ENCODE peak calls at places on chromosomes 12 and 14, in five cellular contexts. One of them, this sample, is unnamed.

GRCh38 chr14:30559638-30560071 is 697 bp downstream of the G2E3 start:
- ATAC-seq in upper lobe of left lung: no peak
- ATAC-seq in GM12878: peak
- ATAC-seq in HepG2: peak
- ATAC-seq in K562: peak
- ATAC-seq in this sample: no peak

GRCh38 chr14:95725685-95726336 is 11.9 kb upstream of the TCL1A start:
- ATAC-seq in upper lobe of left lung: no peak
- ATAC-seq in HepG2: no peak
- ATAC-seq in K562: no peak
- ATAC-seq in GM12878: peak
- ATAC-seq in this sample: no peak

GRCh38 chr12:50257226-50258166 is 25.8 kb downstream of the LIMA1 start:
- ATAC-seq in HepG2: no peak
- ATAC-seq in GM12878: no peak
- ATAC-seq in K562: no peak
- ATAC-seq in upper lobe of left lung: peak
- ATAC-seq in this sample: peak

GRCh38 chr14:92520701-92521415 is 7.3 kb downstream of the RIN3 start:
- ATAC-seq in K562: no peak
- ATAC-seq in HepG2: no peak
- ATAC-seq in GM12878: no peak
- ATAC-seq in upper lobe of left lung: no peak
- ATAC-seq in this sample: no peak

GRCh38 chr12:7948585-7949264 is 12.7 kb upstream of the SLC2A3 start:
- ATAC-seq in GM12878: peak
- ATAC-seq in upper lobe of left lung: peak
- ATAC-seq in K562: peak
- ATAC-seq in HepG2: peak
- ATAC-seq in this sample: no peak

GRCh38 chr12:125089083-125089482 is 23.8 kb downstream of the AACS start:
- ATAC-seq in HepG2: no peak
- ATAC-seq in K562: peak
- ATAC-seq in upper lobe of left lung: no peak
- ATAC-seq in GM12878: no peak
- ATAC-seq in this sample: no peak

GRCh38 chr12:96255077-96255476 is 60.9 kb downstream of the ELK3 start:
- ATAC-seq in upper lobe of left lung: peak
- ATAC-seq in GM12878: no peak
- ATAC-seq in HepG2: no peak
- ATAC-seq in K562: peak
- ATAC-seq in this sample: peak

GRCh38 chr12:77995436-77996167 is 164.9 kb downstream of the NAV3 start:
- ATAC-seq in GM12878: peak
- ATAC-seq in K562: no peak
- ATAC-seq in upper lobe of left lung: no peak
- ATAC-seq in HepG2: no peak
- ATAC-seq in this sample: no peak

GRCh38 chr14:51917186-51917585 is 56.8 kb downstream of the GNG2 start:
- ATAC-seq in upper lobe of left lung: no peak
- ATAC-seq in HepG2: no peak
- ATAC-seq in GM12878: no peak
- ATAC-seq in K562: no peak
- ATAC-seq in this sample: no peak

GRCh38 chr12:14357496-14357895 is 8.0 kb upstream of the ATF7IP start:
- ATAC-seq in GM12878: no peak
- ATAC-seq in upper lobe of left lung: no peak
- ATAC-seq in K562: no peak
- ATAC-seq in HepG2: no peak
- ATAC-seq in this sample: no peak

GRCh38 chr12:117140397-117141096 is 41.3 kb upstream of the TESC start:
- ATAC-seq in GM12878: no peak
- ATAC-seq in K562: no peak
- ATAC-seq in upper lobe of left lung: peak
- ATAC-seq in HepG2: no peak
- ATAC-seq in this sample: no peak

GRCh38 chr12:112321277-112321676 is 61.0 kb downstream of the HECTD4 start:
- ATAC-seq in GM12878: no peak
- ATAC-seq in HepG2: no peak
- ATAC-seq in upper lobe of left lung: no peak
- ATAC-seq in K562: no peak
- ATAC-seq in this sample: no peak

GRCh38 chr12:69908208-69908607 is 83.2 kb downstream of the MYRFL start:
- ATAC-seq in K562: no peak
- ATAC-seq in HepG2: no peak
- ATAC-seq in upper lobe of left lung: no peak
- ATAC-seq in GM12878: no peak
- ATAC-seq in this sample: no peak

GRCh38 chr12:122204829-122205589 is 1.5 kb downstream of the B3GNT4 start:
- ATAC-seq in GM12878: peak
- ATAC-seq in HepG2: peak
- ATAC-seq in upper lobe of left lung: no peak
- ATAC-seq in K562: peak
- ATAC-seq in this sample: no peak

GRCh38 chr14:32559595-32559994 is 230.5 kb downstream of the AKAP6 start:
- ATAC-seq in K562: no peak
- ATAC-seq in upper lobe of left lung: no peak
- ATAC-seq in GM12878: no peak
- ATAC-seq in HepG2: no peak
- ATAC-seq in this sample: no peak

GRCh38 chr14:30874999-30875787 is 834 bp downstream of the COCH start:
- ATAC-seq in K562: peak
- ATAC-seq in upper lobe of left lung: peak
- ATAC-seq in GM12878: peak
- ATAC-seq in HepG2: peak
- ATAC-seq in this sample: peak

GRCh38 chr14:20680843-20681347 is 3.5 kb upstream of the RNASE4 start:
- ATAC-seq in HepG2: no peak
- ATAC-seq in GM12878: peak
- ATAC-seq in K562: no peak
- ATAC-seq in upper lobe of left lung: no peak
- ATAC-seq in this sample: no peak

GRCh38 chr12:24600996-24601395 is 347.9 kb downstream of the BCAT1 start:
- ATAC-seq in K562: no peak
- ATAC-seq in upper lobe of left lung: no peak
- ATAC-seq in GM12878: no peak
- ATAC-seq in HepG2: no peak
- ATAC-seq in this sample: no peak

GRCh38 chr12:108176292-108176691 is 47.2 kb downstream of the WSCD2 start:
- ATAC-seq in upper lobe of left lung: no peak
- ATAC-seq in GM12878: no peak
- ATAC-seq in K562: no peak
- ATAC-seq in HepG2: no peak
- ATAC-seq in this sample: no peak

GRCh38 chr12:129659927-129660326 is 243.9 kb downstream of the TMEM132D start:
- ATAC-seq in upper lobe of left lung: no peak
- ATAC-seq in GM12878: no peak
- ATAC-seq in K562: peak
- ATAC-seq in HepG2: no peak
- ATAC-seq in this sample: no peak

GRCh38 chr14:68727315-68728078 is 65.4 kb downstream of the ZFP36L1 start:
- ATAC-seq in upper lobe of left lung: peak
- ATAC-seq in HepG2: peak
- ATAC-seq in K562: peak
- ATAC-seq in GM12878: no peak
- ATAC-seq in this sample: peak

GRCh38 chr12:27578689-27579372 is 54.8 kb downstream of the PPFIBP1 start:
- ATAC-seq in HepG2: no peak
- ATAC-seq in upper lobe of left lung: peak
- ATAC-seq in K562: no peak
- ATAC-seq in GM12878: no peak
- ATAC-seq in this sample: peak

GRCh38 chr12:74725154-74725553 is 187.5 kb downstream of the ATXN7L3B start:
- ATAC-seq in upper lobe of left lung: no peak
- ATAC-seq in GM12878: no peak
- ATAC-seq in HepG2: no peak
- ATAC-seq in K562: no peak
- ATAC-seq in this sample: no peak

GRCh38 chr14:32933623-32933942 is 5.1 kb upstream of the NPAS3 start:
- ATAC-seq in K562: no peak
- ATAC-seq in upper lobe of left lung: no peak
- ATAC-seq in HepG2: peak
- ATAC-seq in GM12878: no peak
- ATAC-seq in this sample: no peak

GRCh38 chr12:41304526-41304925 is 116.4 kb downstream of the PDZRN4 start:
- ATAC-seq in K562: no peak
- ATAC-seq in HepG2: no peak
- ATAC-seq in GM12878: no peak
- ATAC-seq in upper lobe of left lung: no peak
- ATAC-seq in this sample: no peak

GRCh38 chr14:59939828-59940227 is 19.9 kb downstream of the LRRC9 start:
- ATAC-seq in upper lobe of left lung: no peak
- ATAC-seq in GM12878: peak
- ATAC-seq in HepG2: no peak
- ATAC-seq in K562: no peak
- ATAC-seq in this sample: no peak

GRCh38 chr12:93125126-93125525 is 196.0 kb upstream of the EEA1 start:
- ATAC-seq in upper lobe of left lung: no peak
- ATAC-seq in K562: no peak
- ATAC-seq in HepG2: no peak
- ATAC-seq in GM12878: peak
- ATAC-seq in this sample: no peak

DNA sequence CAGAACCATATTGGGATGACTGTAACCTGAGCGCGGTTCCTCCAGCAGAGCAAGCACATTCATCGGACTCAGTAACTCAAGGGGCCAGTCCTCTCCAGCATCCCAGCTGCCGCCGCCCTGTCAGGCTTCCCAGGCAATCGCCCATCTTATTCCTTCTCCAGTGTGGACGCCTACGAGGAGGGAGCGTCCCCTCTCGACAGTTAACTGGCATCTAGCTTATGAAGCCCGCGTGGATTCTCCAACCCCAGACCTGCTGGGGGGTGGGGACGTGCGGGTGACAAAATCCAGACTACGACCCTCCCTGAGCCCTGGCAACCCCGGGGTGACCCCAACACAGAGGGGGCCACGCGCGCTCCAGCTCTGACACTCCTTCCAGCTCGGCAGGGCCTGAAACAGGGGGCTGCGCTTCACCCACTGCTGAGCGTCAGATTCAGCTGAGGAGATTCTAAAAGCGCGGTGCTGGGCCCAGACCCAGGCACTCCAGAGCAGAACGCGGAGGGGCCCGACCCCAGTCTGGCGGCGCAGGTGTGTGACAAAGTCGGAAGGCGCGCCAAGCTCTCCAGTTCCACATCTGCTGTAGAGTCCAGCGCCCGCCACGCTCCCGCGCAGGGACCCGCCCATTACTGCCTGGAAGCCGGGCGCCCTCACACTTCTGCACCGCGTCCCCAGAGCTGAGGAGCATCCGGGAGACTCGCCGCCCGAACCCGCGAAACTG is 43.9 kb upstream of the ESR2 start:
- ATAC-seq in HepG2: peak
- ATAC-seq in upper lobe of left lung: peak
- ATAC-seq in K562: peak
- ATAC-seq in GM12878: peak
- ATAC-seq in this sample: peak
- TF ChIP-seq POLR2AphosphoS5 in HepG2: no peak
- TF ChIP-seq POLR2AphosphoS5 in upper lobe of left lung: no peak
- TF ChIP-seq POLR2AphosphoS5 in K562: no peak
- TF ChIP-seq POLR2AphosphoS5 in GM12878: no peak
- TF ChIP-seq POLR2AphosphoS5 in this sample: no peak

DNA sequence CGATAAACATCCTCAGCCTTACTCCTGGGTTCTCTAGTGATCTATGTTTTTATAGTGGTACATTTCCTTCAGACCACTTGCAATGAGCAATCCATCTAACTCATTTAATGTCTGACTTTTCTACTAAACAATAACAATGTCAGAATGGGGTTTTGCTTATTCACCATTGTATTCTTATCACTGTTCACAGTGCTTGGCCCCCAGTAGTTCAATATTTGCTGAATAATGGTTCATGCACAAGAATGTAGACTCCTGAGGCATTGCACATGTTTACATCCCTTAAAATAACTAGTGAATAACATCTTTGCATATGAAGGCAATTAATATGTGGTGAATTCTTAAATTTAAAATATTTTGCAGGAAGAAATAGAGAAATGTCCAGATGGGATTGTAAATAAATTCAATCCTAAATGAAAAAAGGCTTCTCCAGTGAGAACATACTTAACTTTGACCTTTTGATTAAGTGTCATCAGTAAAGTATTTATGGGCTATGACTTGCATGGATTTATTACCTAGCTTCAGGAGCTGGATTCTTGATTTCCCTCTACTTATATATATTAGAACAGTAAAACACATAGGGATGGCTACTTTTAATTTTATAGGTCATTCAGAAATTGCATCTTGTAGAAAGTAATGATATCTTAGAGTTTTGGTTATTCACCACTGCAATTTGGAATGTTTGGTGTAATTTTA is 3.4 kb downstream of the CCER1 start:
- ATAC-seq in upper lobe of left lung: no peak
- ATAC-seq in HepG2: no peak
- ATAC-seq in K562: no peak
- ATAC-seq in GM12878: no peak
- ATAC-seq in this sample: no peak
- TF ChIP-seq EP300 in upper lobe of left lung: no peak
- TF ChIP-seq EP300 in HepG2: no peak
- TF ChIP-seq EP300 in K562: no peak
- TF ChIP-seq EP300 in GM12878: no peak
- TF ChIP-seq EP300 in this sample: no peak

GRCh38 chr12:131736807-131737484 is 26.1 kb downstream of the SFSWAP start:
- ATAC-seq in upper lobe of left lung: peak
- ATAC-seq in GM12878: no peak
- ATAC-seq in HepG2: no peak
- ATAC-seq in K562: no peak
- ATAC-seq in this sample: no peak
- TF ChIP-seq POLR2AphosphoS5 in upper lobe of left lung: peak
- TF ChIP-seq POLR2AphosphoS5 in GM12878: no peak
- TF ChIP-seq POLR2AphosphoS5 in HepG2: no peak
- TF ChIP-seq POLR2AphosphoS5 in K562: no peak
- TF ChIP-seq POLR2AphosphoS5 in this sample: no peak

DNA sequence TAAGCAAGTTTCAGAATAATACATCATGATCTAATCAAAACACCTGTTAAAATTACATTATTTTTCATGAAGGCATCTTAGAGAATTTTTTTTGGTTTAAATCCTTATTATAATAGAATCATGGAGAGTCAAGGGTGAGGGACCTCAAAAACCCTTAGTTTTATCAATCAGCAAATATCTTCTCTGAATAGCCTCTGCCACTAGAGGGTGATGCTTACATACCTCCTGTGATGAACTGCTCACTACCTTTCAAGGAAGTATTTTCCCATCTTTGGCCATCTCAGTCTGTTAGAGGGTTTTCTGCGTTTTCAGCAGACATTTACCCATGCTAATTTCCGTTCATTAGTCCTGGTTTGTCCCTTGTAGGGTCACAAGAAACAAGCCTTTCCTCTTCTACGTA is 200.2 kb downstream of the TRHDE start:
- ATAC-seq in GM12878: no peak
- ATAC-seq in K562: no peak
- ATAC-seq in upper lobe of left lung: no peak
- ATAC-seq in HepG2: no peak
- ATAC-seq in this sample: no peak
- TF ChIP-seq EP300 in GM12878: no peak
- TF ChIP-seq EP300 in K562: no peak
- TF ChIP-seq EP300 in upper lobe of left lung: no peak
- TF ChIP-seq EP300 in HepG2: no peak
- TF ChIP-seq EP300 in this sample: no peak

This sample was measured in gastroesophageal sphincter.